ENCODE peak calls at places on chromosomes 7 and 10, in seven cellular contexts. One of them, this sample, is unnamed.

GRCh38 chr7:157613575-157614322 is 276.9 kb downstream of the DNAJB6 start:
- DNase-seq in nephron progenitor cell: no peak
- DNase-seq in type B pancreatic cell: no peak
- DNase-seq in fibroblast of mammary gland: peak; percentile 16
- DNase-seq in GM13976: no peak
- DNase-seq in GM12865: no peak
- DNase-seq in H9: peak; percentile 70
- DNase-seq in this sample: no peak

GRCh38 chr7:106217089-106217542 is 67.7 kb downstream of the NAMPT start:
- DNase-seq in GM12865: no peak
- DNase-seq in nephron progenitor cell: no peak
- DNase-seq in type B pancreatic cell: no peak
- DNase-seq in fibroblast of mammary gland: peak; percentile 90
- DNase-seq in H9: no peak
- DNase-seq in GM13976: no peak
- DNase-seq in this sample: no peak

GRCh38 chr10:132096223-132096622 is 30.5 kb downstream of the JAKMIP3 start:
- DNase-seq in fibroblast of mammary gland: peak; percentile 33
- DNase-seq in GM12865: no peak
- DNase-seq in type B pancreatic cell: peak; percentile 45
- DNase-seq in GM13976: no peak
- DNase-seq in nephron progenitor cell: no peak
- DNase-seq in H9: no peak
- DNase-seq in this sample: peak; percentile 61

GRCh38 chr7:1343551-1343950 is 110.9 kb downstream of the UNCX start:
- DNase-seq in GM12865: no peak
- DNase-seq in fibroblast of mammary gland: no peak
- DNase-seq in H9: no peak
- DNase-seq in GM13976: no peak
- DNase-seq in type B pancreatic cell: no peak
- DNase-seq in nephron progenitor cell: no peak
- DNase-seq in this sample: no peak

GRCh38 chr10:101478956-101479355 is 109.1 kb downstream of the POLL start:
- DNase-seq in fibroblast of mammary gland: no peak
- DNase-seq in H9: no peak
- DNase-seq in nephron progenitor cell: no peak
- DNase-seq in type B pancreatic cell: no peak
- DNase-seq in GM13976: no peak
- DNase-seq in GM12865: no peak
- DNase-seq in this sample: no peak

GRCh38 chr7:128201067-128201689 is 39.9 kb upstream of the LEP start:
- DNase-seq in type B pancreatic cell: peak; percentile 67
- DNase-seq in nephron progenitor cell: peak; percentile 92
- DNase-seq in H9: peak; percentile 87
- DNase-seq in fibroblast of mammary gland: no peak
- DNase-seq in GM12865: no peak
- DNase-seq in GM13976: no peak
- DNase-seq in this sample: no peak

GRCh38 chr7:151506901-151507382 is 12.8 kb downstream of the RHEB start:
- DNase-seq in GM13976: no peak
- DNase-seq in GM12865: no peak
- DNase-seq in nephron progenitor cell: no peak
- DNase-seq in type B pancreatic cell: no peak
- DNase-seq in H9: no peak
- DNase-seq in fibroblast of mammary gland: no peak
- DNase-seq in this sample: no peak

GRCh38 chr10:30557884-30558283 is 71.7 kb downstream of the LYZL2 start:
- DNase-seq in nephron progenitor cell: no peak
- DNase-seq in GM13976: no peak
- DNase-seq in H9: no peak
- DNase-seq in fibroblast of mammary gland: peak; percentile 37
- DNase-seq in type B pancreatic cell: no peak
- DNase-seq in GM12865: no peak
- DNase-seq in this sample: no peak

GRCh38 chr10:1368772-1369171 is 312.6 kb downstream of the WDR37 start:
- DNase-seq in H9: peak; percentile 78
- DNase-seq in GM12865: peak; percentile 8
- DNase-seq in fibroblast of mammary gland: no peak
- DNase-seq in nephron progenitor cell: peak; percentile 70
- DNase-seq in GM13976: peak; percentile 73
- DNase-seq in type B pancreatic cell: peak; percentile 65
- DNase-seq in this sample: peak; percentile 68

GRCh38 chr10:43037942-43038782 is 38.7 kb upstream of the RET start:
- DNase-seq in fibroblast of mammary gland: no peak
- DNase-seq in H9: peak; percentile 18
- DNase-seq in GM12865: no peak
- DNase-seq in nephron progenitor cell: no peak
- DNase-seq in type B pancreatic cell: no peak
- DNase-seq in GM13976: no peak
- DNase-seq in this sample: no peak

GRCh38 chr10:124551097-124551496 is 89.5 kb downstream of the LHPP start:
- DNase-seq in GM13976: no peak
- DNase-seq in fibroblast of mammary gland: no peak
- DNase-seq in GM12865: no peak
- DNase-seq in type B pancreatic cell: no peak
- DNase-seq in nephron progenitor cell: no peak
- DNase-seq in H9: no peak
- DNase-seq in this sample: no peak

GRCh38 chr7:97149843-97150242 is 32.3 kb downstream of the SDHAF3 start:
- DNase-seq in nephron progenitor cell: no peak
- DNase-seq in GM12865: no peak
- DNase-seq in GM13976: no peak
- DNase-seq in H9: no peak
- DNase-seq in fibroblast of mammary gland: peak; percentile 49
- DNase-seq in type B pancreatic cell: no peak
- DNase-seq in this sample: no peak

DNA sequence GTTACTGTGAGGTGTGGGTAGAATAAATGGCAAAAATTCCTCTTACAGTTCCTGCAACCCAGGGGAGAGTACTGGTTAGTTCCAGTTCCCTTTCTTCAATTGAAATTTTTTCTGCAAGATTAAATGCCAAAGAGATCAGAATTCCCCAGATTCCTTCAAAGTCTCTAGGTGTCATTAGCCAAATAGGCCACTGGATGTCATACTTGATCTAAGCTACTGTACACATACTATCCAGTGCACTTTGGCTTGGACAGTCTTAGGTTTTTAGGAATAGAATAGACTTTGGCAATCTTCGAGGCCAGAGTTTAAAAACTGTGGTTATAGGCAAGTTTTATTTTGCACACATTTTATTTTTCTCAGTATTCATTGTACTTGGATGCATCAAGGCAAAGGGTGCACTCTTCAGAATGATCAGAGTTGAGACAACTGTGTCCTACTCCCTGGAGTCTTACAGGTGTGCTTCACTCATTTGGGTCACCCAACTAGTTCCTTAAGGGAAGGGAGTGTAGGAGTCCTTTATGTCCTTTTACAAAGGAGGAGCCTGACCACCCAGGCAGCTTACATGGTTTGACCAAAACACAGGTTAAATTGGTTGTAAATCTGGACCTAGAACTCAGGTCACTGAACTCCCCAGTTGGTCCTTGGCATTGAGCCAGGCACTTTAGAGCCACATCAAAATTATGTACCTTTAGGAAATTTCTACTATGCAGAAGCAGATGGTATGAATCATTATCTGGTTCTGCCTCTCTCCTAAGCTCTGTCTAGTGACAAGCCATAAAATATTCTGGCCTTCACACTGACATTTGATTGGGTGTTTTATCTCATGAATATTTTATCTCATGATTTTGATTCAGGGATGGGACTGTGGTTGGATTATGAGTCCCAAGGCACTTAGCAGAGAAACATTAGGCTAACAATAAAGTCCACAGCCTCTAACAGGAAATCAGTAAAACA is 49.5 kb downstream of the ASAH2B start:
- DNase-seq in GM12865: peak; percentile 8
- DNase-seq in GM13976: peak; percentile 20
- DNase-seq in H9: no peak
- DNase-seq in type B pancreatic cell: no peak
- DNase-seq in nephron progenitor cell: no peak
- DNase-seq in fibroblast of mammary gland: peak; percentile 52
- DNase-seq in this sample: no peak
- TF ChIP-seq CTCF in GM12865: no peak
- TF ChIP-seq CTCF in GM13976: no peak
- TF ChIP-seq CTCF in H9: peak; percentile 57
- TF ChIP-seq CTCF in type B pancreatic cell: peak; percentile 51
- TF ChIP-seq CTCF in nephron progenitor cell: no peak
- TF ChIP-seq CTCF in fibroblast of mammary gland: peak; percentile 53
- TF ChIP-seq CTCF in this sample: no peak

GRCh38 chr7:30775992-30776391 is 4.8 kb downstream of the MINDY4 start:
- DNase-seq in GM13976: no peak
- DNase-seq in nephron progenitor cell: no peak
- DNase-seq in H9: no peak
- DNase-seq in type B pancreatic cell: no peak
- DNase-seq in fibroblast of mammary gland: no peak
- DNase-seq in GM12865: no peak
- DNase-seq in this sample: no peak

GRCh38 chr7:30772984-30773383 is 1.8 kb downstream of the MINDY4 start:
- DNase-seq in GM13976: no peak
- DNase-seq in fibroblast of mammary gland: no peak
- DNase-seq in type B pancreatic cell: no peak
- DNase-seq in GM12865: no peak
- DNase-seq in H9: no peak
- DNase-seq in nephron progenitor cell: no peak
- DNase-seq in this sample: no peak

GRCh38 chr7:30776971-30777370 is 5.8 kb downstream of the MINDY4 start:
- DNase-seq in GM13976: no peak
- DNase-seq in nephron progenitor cell: no peak
- DNase-seq in H9: no peak
- DNase-seq in type B pancreatic cell: no peak
- DNase-seq in GM12865: no peak
- DNase-seq in fibroblast of mammary gland: no peak
- DNase-seq in this sample: no peak

GRCh38 chr7:30770936-30771858 is at the start of gene MINDY4:
- DNase-seq in fibroblast of mammary gland: peak; percentile 72
- DNase-seq in GM13976: peak; percentile 93
- DNase-seq in nephron progenitor cell: peak; percentile 83
- DNase-seq in H9: peak; percentile 87
- DNase-seq in GM12865: peak; percentile 85
- DNase-seq in type B pancreatic cell: peak; percentile 83
- DNase-seq in this sample: peak; percentile 75

DNA sequence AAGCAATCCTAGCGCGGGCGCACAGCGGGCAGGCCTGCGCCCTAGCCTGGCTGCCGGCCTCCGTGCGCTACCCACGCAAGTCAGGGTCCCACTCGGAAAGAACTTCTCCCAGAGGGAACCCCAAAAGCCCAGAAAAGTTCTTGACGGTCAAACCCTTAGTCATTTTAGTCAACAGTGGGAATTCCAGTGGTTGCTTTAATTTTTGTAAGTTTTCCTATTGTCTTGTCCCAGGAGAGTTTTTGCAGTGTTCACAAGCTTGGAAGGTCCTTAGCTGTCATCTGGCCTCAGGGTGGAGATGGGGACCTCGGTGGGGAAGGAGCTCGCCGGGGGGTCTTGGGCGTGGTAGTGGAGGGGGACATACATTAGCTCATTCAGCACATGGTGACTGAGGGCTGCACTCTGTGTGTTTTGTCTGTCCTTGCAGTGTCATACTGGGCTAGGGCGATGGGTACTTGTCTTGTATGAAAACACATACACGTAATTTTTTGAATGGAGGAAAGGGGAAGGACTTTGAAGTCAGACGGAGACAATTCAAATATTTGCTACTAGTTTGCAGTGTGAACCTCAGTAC is 727 bp downstream of the MINDY4 start:
- DNase-seq in nephron progenitor cell: no peak
- DNase-seq in GM13976: peak; percentile 48
- DNase-seq in GM12865: peak; percentile 33
- DNase-seq in H9: no peak
- DNase-seq in fibroblast of mammary gland: no peak
- DNase-seq in type B pancreatic cell: no peak
- DNase-seq in this sample: peak; percentile 37
- TF ChIP-seq CTCF in nephron progenitor cell: no peak
- TF ChIP-seq CTCF in GM13976: no peak
- TF ChIP-seq CTCF in GM12865: no peak
- TF ChIP-seq CTCF in H9: no peak
- TF ChIP-seq CTCF in fibroblast of mammary gland: no peak
- TF ChIP-seq CTCF in type B pancreatic cell: no peak
- TF ChIP-seq CTCF in this sample: no peak

GRCh38 chr10:11162828-11163599 is 145.3 kb downstream of the CELF2 start:
- DNase-seq in type B pancreatic cell: no peak
- DNase-seq in GM12865: peak; percentile 96
- DNase-seq in H9: no peak
- DNase-seq in nephron progenitor cell: no peak
- DNase-seq in GM13976: peak; percentile 78
- DNase-seq in fibroblast of mammary gland: no peak
- DNase-seq in this sample: peak; percentile 89
- TF ChIP-seq CTCF in type B pancreatic cell: no peak
- TF ChIP-seq CTCF in GM12865: no peak
- TF ChIP-seq CTCF in H9: no peak
- TF ChIP-seq CTCF in nephron progenitor cell: no peak
- TF ChIP-seq CTCF in GM13976: no peak
- TF ChIP-seq CTCF in fibroblast of mammary gland: no peak
- TF ChIP-seq CTCF in this sample: no peak

GRCh38 chr10:26860542-26861325 is at the start of gene ABI1:
- DNase-seq in GM12865: peak; percentile 99
- DNase-seq in GM13976: peak; percentile 95
- DNase-seq in H9: peak; percentile 98
- DNase-seq in fibroblast of mammary gland: peak; percentile 98
- DNase-seq in type B pancreatic cell: peak; percentile 98
- DNase-seq in nephron progenitor cell: peak; percentile 97
- DNase-seq in this sample: peak; percentile 99
- TF ChIP-seq CTCF in GM12865: peak; percentile 83
- TF ChIP-seq CTCF in GM13976: peak; percentile 65
- TF ChIP-seq CTCF in H9: peak; percentile 82
- TF ChIP-seq CTCF in fibroblast of mammary gland: peak; percentile 66
- TF ChIP-seq CTCF in type B pancreatic cell: no peak
- TF ChIP-seq CTCF in nephron progenitor cell: peak; percentile 77
- TF ChIP-seq CTCF in this sample: no peak

This sample was measured in activated CD8-positive, alpha-beta T cell treated with anti-CD3 and anti-CD28 coated beads for 36 hours.